ENCODE peak calls at places on chromosomes 6 and 20, in six cellular contexts. One of them, this sample, is unnamed.

GRCh38 chr20:44181611-44182010 is 5.4 kb downstream of the JPH2 start:
- DNase-seq in GM12865: no peak
- DNase-seq in cardiac muscle cell: no peak
- DNase-seq in endothelial cell: no peak
- DNase-seq in HFFc6: no peak
- DNase-seq in ovary: no peak
- DNase-seq in this sample: no peak

GRCh38 chr20:11045412-11046175 is 371.8 kb upstream of the JAG1 start:
- DNase-seq in GM12865: no peak
- DNase-seq in cardiac muscle cell: no peak
- DNase-seq in endothelial cell: no peak
- DNase-seq in HFFc6: no peak
- DNase-seq in ovary: no peak
- DNase-seq in this sample: no peak

GRCh38 chr6:9064156-9064555 is 628.8 kb upstream of the SLC35B3 start:
- DNase-seq in GM12865: no peak
- DNase-seq in cardiac muscle cell: no peak
- DNase-seq in endothelial cell: no peak
- DNase-seq in HFFc6: no peak
- DNase-seq in ovary: no peak
- DNase-seq in this sample: no peak

GRCh38 chr6:25359891-25360290 is 80.7 kb downstream of the CARMIL1 start:
- DNase-seq in GM12865: no peak
- DNase-seq in cardiac muscle cell: no peak
- DNase-seq in endothelial cell: no peak
- DNase-seq in HFFc6: no peak
- DNase-seq in ovary: no peak
- DNase-seq in this sample: no peak

GRCh38 chr6:140393665-140394064 is 1019.2 kb upstream of the CITED2 start:
- DNase-seq in GM12865: no peak
- DNase-seq in cardiac muscle cell: peak; percentile 34
- DNase-seq in endothelial cell: no peak
- DNase-seq in HFFc6: peak; percentile 69
- DNase-seq in ovary: no peak
- DNase-seq in this sample: no peak

GRCh38 chr6:154606457-154606856 is 96.0 kb upstream of the CNKSR3 start:
- DNase-seq in GM12865: peak; percentile 88
- DNase-seq in cardiac muscle cell: peak; percentile 3
- DNase-seq in endothelial cell: no peak
- DNase-seq in HFFc6: no peak
- DNase-seq in ovary: no peak
- DNase-seq in this sample: no peak

GRCh38 chr6:44514576-44515193 is 127.2 kb downstream of the CDC5L start:
- DNase-seq in GM12865: no peak
- DNase-seq in cardiac muscle cell: no peak
- DNase-seq in endothelial cell: no peak
- DNase-seq in HFFc6: no peak
- DNase-seq in ovary: no peak
- DNase-seq in this sample: no peak

GRCh38 chr20:33640287-33640686 is 21.8 kb upstream of the C20orf144 start:
- DNase-seq in GM12865: no peak
- DNase-seq in cardiac muscle cell: no peak
- DNase-seq in endothelial cell: no peak
- DNase-seq in HFFc6: no peak
- DNase-seq in ovary: no peak
- DNase-seq in this sample: no peak

GRCh38 chr6:123551939-123552707 is 84.6 kb downstream of the TRDN start:
- DNase-seq in GM12865: no peak
- DNase-seq in cardiac muscle cell: peak; percentile 2
- DNase-seq in endothelial cell: no peak
- DNase-seq in HFFc6: no peak
- DNase-seq in ovary: no peak
- DNase-seq in this sample: no peak

GRCh38 chr20:33663161-33664084 is 1.3 kb downstream of the C20orf144 start:
- DNase-seq in GM12865: peak; percentile 92
- DNase-seq in cardiac muscle cell: peak; percentile 83
- DNase-seq in endothelial cell: peak; percentile 66
- DNase-seq in HFFc6: peak; percentile 54
- DNase-seq in ovary: peak; percentile 88
- DNase-seq in this sample: peak; percentile 87

GRCh38 chr6:144362042-144363018 is 77.2 kb downstream of the UTRN start:
- DNase-seq in GM12865: peak; percentile 21
- DNase-seq in cardiac muscle cell: no peak
- DNase-seq in endothelial cell: no peak
- DNase-seq in HFFc6: no peak
- DNase-seq in ovary: no peak
- DNase-seq in this sample: no peak

GRCh38 chr20:62824476-62825287 is 7.8 kb downstream of the COL9A3 start:
- DNase-seq in GM12865: peak; percentile 59
- DNase-seq in cardiac muscle cell: peak; percentile 65
- DNase-seq in endothelial cell: no peak
- DNase-seq in HFFc6: no peak
- DNase-seq in ovary: no peak
- DNase-seq in this sample: peak; percentile 72

GRCh38 chr6:21115111-21115510 is 478.4 kb upstream of the SOX4 start:
- DNase-seq in GM12865: no peak
- DNase-seq in cardiac muscle cell: peak; percentile 83
- DNase-seq in endothelial cell: no peak
- DNase-seq in HFFc6: no peak
- DNase-seq in ovary: no peak
- DNase-seq in this sample: no peak

GRCh38 chr6:16059496-16059895 is 69.4 kb upstream of the MYLIP start:
- DNase-seq in GM12865: no peak
- DNase-seq in cardiac muscle cell: no peak
- DNase-seq in endothelial cell: no peak
- DNase-seq in HFFc6: no peak
- DNase-seq in ovary: no peak
- DNase-seq in this sample: no peak

GRCh38 chr6:52834481-52834880 is 6.1 kb downstream of the GSTA5 start:
- DNase-seq in GM12865: no peak
- DNase-seq in cardiac muscle cell: no peak
- DNase-seq in endothelial cell: no peak
- DNase-seq in HFFc6: peak; percentile 59
- DNase-seq in ovary: no peak
- DNase-seq in this sample: no peak

GRCh38 chr6:31768717-31769257 is 6.3 kb downstream of the SAPCD1 start:
- DNase-seq in GM12865: no peak
- DNase-seq in cardiac muscle cell: no peak
- DNase-seq in endothelial cell: no peak
- DNase-seq in HFFc6: no peak
- DNase-seq in ovary: no peak
- DNase-seq in this sample: no peak

GRCh38 chr20:24066075-24066700 is 77.6 kb upstream of the GGTLC1 start:
- DNase-seq in GM12865: no peak
- DNase-seq in cardiac muscle cell: no peak
- DNase-seq in endothelial cell: no peak
- DNase-seq in HFFc6: no peak
- DNase-seq in ovary: no peak
- DNase-seq in this sample: no peak

GRCh38 chr20:32945710-32946221 is 58.5 kb downstream of the SUN5 start:
- DNase-seq in GM12865: peak; percentile 15
- DNase-seq in cardiac muscle cell: peak; percentile 43
- DNase-seq in endothelial cell: peak; percentile 31
- DNase-seq in HFFc6: peak; percentile 27
- DNase-seq in ovary: no peak
- DNase-seq in this sample: no peak

GRCh38 chr6:157238346-157238745 is 85.0 kb downstream of the TMEM242 start:
- DNase-seq in GM12865: no peak
- DNase-seq in cardiac muscle cell: no peak
- DNase-seq in endothelial cell: no peak
- DNase-seq in HFFc6: no peak
- DNase-seq in ovary: no peak
- DNase-seq in this sample: no peak

GRCh38 chr20:19828233-19828632 is 70.2 kb downstream of the RIN2 start:
- DNase-seq in GM12865: peak; percentile 82
- DNase-seq in cardiac muscle cell: no peak
- DNase-seq in endothelial cell: no peak
- DNase-seq in HFFc6: peak; percentile 68
- DNase-seq in ovary: no peak
- DNase-seq in this sample: no peak

DNA sequence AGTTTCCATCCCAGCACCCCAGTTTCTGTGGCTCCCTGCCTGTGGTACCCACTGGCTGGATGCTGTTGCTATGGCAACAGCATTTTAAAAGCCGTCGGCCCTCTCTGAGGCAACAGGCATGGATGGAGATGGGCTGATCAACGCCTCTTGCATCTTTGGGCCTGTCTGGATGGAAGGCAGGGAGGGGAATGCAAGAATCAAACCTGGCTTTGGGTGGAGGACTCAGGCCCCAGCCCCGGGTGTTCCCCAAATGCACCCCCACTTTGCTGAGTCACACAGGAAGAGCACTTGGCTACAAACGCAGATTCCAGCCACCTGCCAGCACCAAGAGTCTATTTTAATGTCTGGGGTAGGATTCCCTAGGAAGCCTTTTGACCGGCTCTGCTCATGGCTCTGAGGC is 45.7 kb upstream of the TGM2 start:
- DNase-seq in GM12865: no peak
- DNase-seq in cardiac muscle cell: no peak
- DNase-seq in endothelial cell: no peak
- DNase-seq in HFFc6: no peak
- DNase-seq in ovary: peak; percentile 28
- DNase-seq in this sample: no peak
- TF ChIP-seq CTCF in GM12865: no peak
- TF ChIP-seq CTCF in cardiac muscle cell: no peak
- TF ChIP-seq CTCF in endothelial cell: no peak
- TF ChIP-seq CTCF in HFFc6: no peak
- TF ChIP-seq CTCF in ovary: no peak
- TF ChIP-seq CTCF in this sample: no peak

GRCh38 chr6:101393291-101394251 is at the start of gene GRIK2:
- DNase-seq in GM12865: peak; percentile 23
- DNase-seq in cardiac muscle cell: peak; percentile 36
- DNase-seq in endothelial cell: peak; percentile 71
- DNase-seq in HFFc6: peak; percentile 76
- DNase-seq in ovary: no peak
- DNase-seq in this sample: peak; percentile 89
- TF ChIP-seq CTCF in GM12865: no peak
- TF ChIP-seq CTCF in cardiac muscle cell: peak; percentile 47
- TF ChIP-seq CTCF in endothelial cell: peak; percentile 39
- TF ChIP-seq CTCF in HFFc6: peak; percentile 80
- TF ChIP-seq CTCF in ovary: no peak
- TF ChIP-seq CTCF in this sample: peak; percentile 74

DNA sequence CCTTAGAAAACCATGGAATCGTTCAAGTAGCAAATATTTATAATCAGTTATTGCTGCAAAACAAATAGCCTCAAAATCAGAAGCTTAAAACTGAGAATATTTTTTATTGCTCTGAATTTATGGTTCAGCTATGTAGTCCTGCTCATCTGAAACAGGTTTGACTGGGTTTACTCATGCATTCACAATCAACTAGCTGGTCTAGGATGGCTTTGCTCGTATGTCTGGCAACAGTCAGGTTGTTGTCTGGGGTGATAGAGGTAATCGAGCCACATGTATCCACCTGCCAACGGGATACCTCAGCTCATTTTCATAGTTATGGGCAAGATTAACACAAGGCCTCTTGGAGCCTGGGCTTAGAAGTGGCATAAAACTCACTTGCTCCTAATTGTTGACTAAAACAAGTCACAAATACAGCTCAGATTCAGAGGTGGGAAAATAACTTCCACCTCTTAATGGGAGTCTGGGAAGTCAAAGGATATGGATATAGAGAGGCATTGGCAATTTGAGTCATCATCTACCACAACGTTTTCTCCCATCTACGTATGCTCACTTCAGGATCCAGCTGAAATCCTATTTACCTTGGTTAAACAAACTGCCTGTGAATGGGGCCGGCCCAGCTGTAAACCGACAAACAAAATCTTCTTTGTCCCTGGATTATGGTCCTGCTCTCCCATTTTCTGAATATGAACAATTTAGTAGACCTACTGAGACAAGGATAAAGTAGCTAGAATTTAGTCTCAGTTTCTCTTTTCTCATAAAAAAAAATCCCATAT is 54.5 kb upstream of the TENT5A start:
- DNase-seq in GM12865: no peak
- DNase-seq in cardiac muscle cell: no peak
- DNase-seq in endothelial cell: no peak
- DNase-seq in HFFc6: no peak
- DNase-seq in ovary: no peak
- DNase-seq in this sample: no peak
- TF ChIP-seq CTCF in GM12865: no peak
- TF ChIP-seq CTCF in cardiac muscle cell: no peak
- TF ChIP-seq CTCF in endothelial cell: no peak
- TF ChIP-seq CTCF in HFFc6: no peak
- TF ChIP-seq CTCF in ovary: no peak
- TF ChIP-seq CTCF in this sample: no peak

GRCh38 chr20:1184638-1185315 is at the start of gene TMEM74B:
- DNase-seq in GM12865: no peak
- DNase-seq in cardiac muscle cell: no peak
- DNase-seq in endothelial cell: peak; percentile 42
- DNase-seq in HFFc6: no peak
- DNase-seq in ovary: no peak
- DNase-seq in this sample: peak; percentile 45

GRCh38 chr20:1184260-1184637 is 532 bp downstream of the TMEM74B start:
- DNase-seq in GM12865: no peak
- DNase-seq in cardiac muscle cell: no peak
- DNase-seq in endothelial cell: no peak
- DNase-seq in HFFc6: no peak
- DNase-seq in ovary: no peak
- DNase-seq in this sample: no peak

GRCh38 chr20:1185316-1185741 is 548 bp upstream of the TMEM74B start:
- DNase-seq in GM12865: no peak
- DNase-seq in cardiac muscle cell: no peak
- DNase-seq in endothelial cell: peak; percentile 35
- DNase-seq in HFFc6: no peak
- DNase-seq in ovary: no peak
- DNase-seq in this sample: peak; percentile 51

GRCh38 chr20:1186367-1186991 is 1.7 kb upstream of the TMEM74B start:
- DNase-seq in GM12865: no peak
- DNase-seq in cardiac muscle cell: no peak
- DNase-seq in endothelial cell: peak; percentile 43
- DNase-seq in HFFc6: no peak
- DNase-seq in ovary: no peak
- DNase-seq in this sample: no peak

GRCh38 chr20:1185781-1186334 is 1.1 kb upstream of the TMEM74B start:
- DNase-seq in GM12865: peak; percentile 57
- DNase-seq in cardiac muscle cell: peak; percentile 53
- DNase-seq in endothelial cell: peak; percentile 80
- DNase-seq in HFFc6: peak; percentile 10
- DNase-seq in ovary: no peak
- DNase-seq in this sample: peak; percentile 80
- TF ChIP-seq CTCF in GM12865: peak; percentile 53
- TF ChIP-seq CTCF in cardiac muscle cell: peak; percentile 67
- TF ChIP-seq CTCF in endothelial cell: peak; percentile 67
- TF ChIP-seq CTCF in HFFc6: peak; percentile 75
- TF ChIP-seq CTCF in ovary: no peak
- TF ChIP-seq CTCF in this sample: peak; percentile 75

GRCh38 chr20:12847862-12848261 is 160.9 kb upstream of the SPTLC3 start:
- DNase-seq in GM12865: no peak
- DNase-seq in cardiac muscle cell: peak; percentile 17
- DNase-seq in endothelial cell: no peak
- DNase-seq in HFFc6: no peak
- DNase-seq in ovary: no peak
- DNase-seq in this sample: no peak
- TF ChIP-seq CTCF in GM12865: no peak
- TF ChIP-seq CTCF in cardiac muscle cell: no peak
- TF ChIP-seq CTCF in endothelial cell: no peak
- TF ChIP-seq CTCF in HFFc6: no peak
- TF ChIP-seq CTCF in ovary: no peak
- TF ChIP-seq CTCF in this sample: no peak

GRCh38 chr6:127956260-127956888 is 55.5 kb upstream of the THEMIS start:
- DNase-seq in GM12865: no peak
- DNase-seq in cardiac muscle cell: no peak
- DNase-seq in endothelial cell: no peak
- DNase-seq in HFFc6: peak; percentile 66
- DNase-seq in ovary: no peak
- DNase-seq in this sample: no peak
- TF ChIP-seq CTCF in GM12865: no peak
- TF ChIP-seq CTCF in cardiac muscle cell: no peak
- TF ChIP-seq CTCF in endothelial cell: no peak
- TF ChIP-seq CTCF in HFFc6: peak; percentile 63
- TF ChIP-seq CTCF in ovary: no peak
- TF ChIP-seq CTCF in this sample: no peak

GRCh38 chr6:105038259-105038658 is 81.4 kb downstream of the LIN28B start:
- DNase-seq in GM12865: peak; percentile 0
- DNase-seq in cardiac muscle cell: peak; percentile 1
- DNase-seq in endothelial cell: peak; percentile 16
- DNase-seq in HFFc6: no peak
- DNase-seq in ovary: peak; percentile 37
- DNase-seq in this sample: peak; percentile 83
- TF ChIP-seq CTCF in GM12865: no peak
- TF ChIP-seq CTCF in cardiac muscle cell: no peak
- TF ChIP-seq CTCF in endothelial cell: no peak
- TF ChIP-seq CTCF in HFFc6: no peak
- TF ChIP-seq CTCF in ovary: no peak
- TF ChIP-seq CTCF in this sample: no peak